ENCODE peak calls at places on chromosomes 4 and X, in six cellular contexts. One of them, this sample, is unnamed.
A peak's percentile ranks its signal among the peaks of the same experiment; 100 is the strongest.

GRCh38 chrX:106039920-106040319 is 1.4 kb upstream of the SERPINA7 start:
- DNase-seq in lung microvascular endothelial cell: peak; percentile 14
- DNase-seq in amygdala: no peak
- DNase-seq in prostate gland: no peak
- DNase-seq in activated CD8-positive, alpha-beta memory T cell treated with anti-CD3 and anti-CD28 coated beads, Interleukin-2, amount 50 U/mL, for 48 hours: no peak
- DNase-seq in activated gamma-delta T cell: no peak
- DNase-seq in this sample: no peak

GRCh38 chrX:25015486-25016360 is at the start of gene ARX:
- DNase-seq in activated gamma-delta T cell: no peak
- DNase-seq in lung microvascular endothelial cell: peak; percentile 67
- DNase-seq in prostate gland: no peak
- DNase-seq in amygdala: peak; percentile 77
- DNase-seq in activated CD8-positive, alpha-beta memory T cell treated with anti-CD3 and anti-CD28 coated beads, Interleukin-2, amount 50 U/mL, for 48 hours: peak; percentile 61
- DNase-seq in this sample: peak; percentile 94

GRCh38 chr4:166308589-166308988 is 435.6 kb downstream of the TLL1 start:
- DNase-seq in activated gamma-delta T cell: no peak
- DNase-seq in prostate gland: no peak
- DNase-seq in amygdala: no peak
- DNase-seq in activated CD8-positive, alpha-beta memory T cell treated with anti-CD3 and anti-CD28 coated beads, Interleukin-2, amount 50 U/mL, for 48 hours: no peak
- DNase-seq in lung microvascular endothelial cell: no peak
- DNase-seq in this sample: no peak

GRCh38 chrX:51891821-51892551 is 1.4 kb upstream of the MAGED1 start:
- DNase-seq in prostate gland: no peak
- DNase-seq in lung microvascular endothelial cell: peak; percentile 42
- DNase-seq in amygdala: peak; percentile 26
- DNase-seq in activated gamma-delta T cell: no peak
- DNase-seq in activated CD8-positive, alpha-beta memory T cell treated with anti-CD3 and anti-CD28 coated beads, Interleukin-2, amount 50 U/mL, for 48 hours: no peak
- DNase-seq in this sample: no peak

GRCh38 chr4:2284934-2285664 is 23.2 kb upstream of the MXD4 start:
- DNase-seq in activated CD8-positive, alpha-beta memory T cell treated with anti-CD3 and anti-CD28 coated beads, Interleukin-2, amount 50 U/mL, for 48 hours: no peak
- DNase-seq in prostate gland: no peak
- DNase-seq in activated gamma-delta T cell: peak; percentile 52
- DNase-seq in amygdala: no peak
- DNase-seq in lung microvascular endothelial cell: peak; percentile 86
- DNase-seq in this sample: no peak

GRCh38 chrX:13029341-13029740 is 15.1 kb downstream of the FAM9C start:
- DNase-seq in amygdala: no peak
- DNase-seq in prostate gland: peak; percentile 8
- DNase-seq in activated CD8-positive, alpha-beta memory T cell treated with anti-CD3 and anti-CD28 coated beads, Interleukin-2, amount 50 U/mL, for 48 hours: no peak
- DNase-seq in activated gamma-delta T cell: no peak
- DNase-seq in lung microvascular endothelial cell: peak; percentile 71
- DNase-seq in this sample: no peak

GRCh38 chrX:85851418-85851817 is 195.9 kb downstream of the CHM start:
- DNase-seq in activated gamma-delta T cell: no peak
- DNase-seq in prostate gland: peak; percentile 4
- DNase-seq in activated CD8-positive, alpha-beta memory T cell treated with anti-CD3 and anti-CD28 coated beads, Interleukin-2, amount 50 U/mL, for 48 hours: no peak
- DNase-seq in amygdala: no peak
- DNase-seq in lung microvascular endothelial cell: peak; percentile 24
- DNase-seq in this sample: no peak

GRCh38 chr4:165355900-165356300 is 22.9 kb upstream of the CPE start:
- DNase-seq in activated CD8-positive, alpha-beta memory T cell treated with anti-CD3 and anti-CD28 coated beads, Interleukin-2, amount 50 U/mL, for 48 hours: no peak
- DNase-seq in amygdala: peak; percentile 40
- DNase-seq in lung microvascular endothelial cell: peak; percentile 54
- DNase-seq in prostate gland: peak; percentile 51
- DNase-seq in activated gamma-delta T cell: no peak
- DNase-seq in this sample: peak; percentile 62

GRCh38 chrX:133321441-133321840 is 93.8 kb downstream of the GPC4 start:
- DNase-seq in activated CD8-positive, alpha-beta memory T cell treated with anti-CD3 and anti-CD28 coated beads, Interleukin-2, amount 50 U/mL, for 48 hours: no peak
- DNase-seq in activated gamma-delta T cell: no peak
- DNase-seq in lung microvascular endothelial cell: no peak
- DNase-seq in amygdala: no peak
- DNase-seq in prostate gland: no peak
- DNase-seq in this sample: no peak

GRCh38 chr4:18314731-18315130 is 293.2 kb upstream of the LCORL start:
- DNase-seq in activated CD8-positive, alpha-beta memory T cell treated with anti-CD3 and anti-CD28 coated beads, Interleukin-2, amount 50 U/mL, for 48 hours: no peak
- DNase-seq in prostate gland: no peak
- DNase-seq in lung microvascular endothelial cell: no peak
- DNase-seq in activated gamma-delta T cell: no peak
- DNase-seq in amygdala: no peak
- DNase-seq in this sample: no peak

GRCh38 chrX:20965270-20966044 is 408.8 kb upstream of the CNKSR2 start:
- DNase-seq in activated gamma-delta T cell: no peak
- DNase-seq in activated CD8-positive, alpha-beta memory T cell treated with anti-CD3 and anti-CD28 coated beads, Interleukin-2, amount 50 U/mL, for 48 hours: no peak
- DNase-seq in prostate gland: no peak
- DNase-seq in amygdala: no peak
- DNase-seq in lung microvascular endothelial cell: no peak
- DNase-seq in this sample: no peak

GRCh38 chrX:155028749-155029360 is 2.2 kb downstream of the FUNDC2 start:
- DNase-seq in amygdala: no peak
- DNase-seq in activated CD8-positive, alpha-beta memory T cell treated with anti-CD3 and anti-CD28 coated beads, Interleukin-2, amount 50 U/mL, for 48 hours: no peak
- DNase-seq in prostate gland: no peak
- DNase-seq in activated gamma-delta T cell: no peak
- DNase-seq in lung microvascular endothelial cell: peak; percentile 7
- DNase-seq in this sample: no peak

GRCh38 chr4:6674500-6675149 is 19.1 kb upstream of the S100P start:
- DNase-seq in prostate gland: peak; percentile 63
- DNase-seq in lung microvascular endothelial cell: peak; percentile 54
- DNase-seq in activated CD8-positive, alpha-beta memory T cell treated with anti-CD3 and anti-CD28 coated beads, Interleukin-2, amount 50 U/mL, for 48 hours: no peak
- DNase-seq in activated gamma-delta T cell: no peak
- DNase-seq in amygdala: no peak
- DNase-seq in this sample: no peak

GRCh38 chrX:48475295-48475694 is 704 bp upstream of the FTSJ1 start:
- DNase-seq in activated CD8-positive, alpha-beta memory T cell treated with anti-CD3 and anti-CD28 coated beads, Interleukin-2, amount 50 U/mL, for 48 hours: no peak
- DNase-seq in amygdala: no peak
- DNase-seq in activated gamma-delta T cell: no peak
- DNase-seq in prostate gland: no peak
- DNase-seq in lung microvascular endothelial cell: no peak
- DNase-seq in this sample: no peak

GRCh38 chr4:98648602-98649001 is 9.8 kb downstream of the TSPAN5 start:
- DNase-seq in amygdala: no peak
- DNase-seq in activated CD8-positive, alpha-beta memory T cell treated with anti-CD3 and anti-CD28 coated beads, Interleukin-2, amount 50 U/mL, for 48 hours: no peak
- DNase-seq in lung microvascular endothelial cell: no peak
- DNase-seq in prostate gland: no peak
- DNase-seq in activated gamma-delta T cell: no peak
- DNase-seq in this sample: no peak

GRCh38 chrX:70554081-70554480 is 109.4 kb downstream of the DLG3 start:
- DNase-seq in activated gamma-delta T cell: no peak
- DNase-seq in activated CD8-positive, alpha-beta memory T cell treated with anti-CD3 and anti-CD28 coated beads, Interleukin-2, amount 50 U/mL, for 48 hours: no peak
- DNase-seq in prostate gland: no peak
- DNase-seq in amygdala: no peak
- DNase-seq in lung microvascular endothelial cell: peak; percentile 22
- DNase-seq in this sample: no peak